ENCODE peak calls at places on chromosome 9, in six cellular contexts. I is suprapubic skin, L is bronchial epithelial cell, E is astrocyte, G is AG04450, M is transverse colon. Z is an unnamed sample. For H3K27me3, the result is how much of the 10 kb centered on the place peaks cover.

GRCh38 chr9:98573749-98574278 is 134.9 kb downstream of the GABBR2 start:
- DNase-seq in I (no peak), L (no peak), E (no peak), G (no peak), M (no peak), Z (no peak)

GRCh38 chr9:114000063-114000454 is 78.0 kb downstream of the AMBP start:
- DNase-seq in I (peak), L (no peak), E (no peak), G (no peak), M (no peak), Z (no peak)

GRCh38 chr9:28678097-28678496 is 1104.8 kb upstream of the C9orf72 start:
- DNase-seq in I (no peak), L (peak), E (no peak), G (no peak), M (no peak), Z (no peak)

GRCh38 chr9:70012569-70012968 is 31.1 kb upstream of the MAMDC2 start:
- DNase-seq in I (no peak), L (no peak), E (no peak), G (no peak), M (no peak), Z (no peak)

GRCh38 chr9:110048976-110049698 is 158.8 kb downstream of the C9orf152 start:
- DNase-seq in I (peak), L (peak), E (no peak), G (no peak), M (no peak), Z (no peak)

GRCh38 chr9:99197987-99198386 is 23.8 kb downstream of the ALG2 start:
- DNase-seq in I (no peak), L (no peak), E (no peak), G (no peak), M (no peak), Z (no peak)

GRCh38 chr9:25742241-25742640 is 64.0 kb upstream of the TUSC1 start:
- DNase-seq in I (no peak), L (peak), E (no peak), G (no peak), M (no peak), Z (no peak)

GRCh38 chr9:91211919-91212318 is 149.8 kb downstream of the AUH start:
- DNase-seq in I (no peak), L (no peak), E (no peak), G (no peak), M (no peak), Z (no peak)

GRCh38 chr9:114619205-114619758 is 8.2 kb downstream of the TMEM268 start:
- DNase-seq in I (no peak), L (peak), E (no peak), G (no peak), M (no peak), Z (no peak)

GRCh38 chr9:94928696-94929372 is 202.3 kb downstream of the AOPEP start:
- DNase-seq in I (no peak), L (no peak), E (peak), G (no peak), M (no peak), Z (no peak)

GRCh38 chr9:72213906-72214305 is 64.7 kb downstream of the GDA start:
- DNase-seq in I (no peak), L (no peak), E (no peak), G (no peak), M (no peak), Z (no peak)

GRCh38 chr9:129348890-129349570 is 171.0 kb upstream of the IER5L start:
- DNase-seq in I (no peak), L (no peak), E (no peak), G (no peak), M (no peak), Z (no peak)

GRCh38 chr9:90420211-90420610 is 222.4 kb downstream of the DIRAS2 start:
- DNase-seq in I (no peak), L (no peak), E (no peak), G (no peak), M (no peak), Z (no peak)

GRCh38 chr9:121930970-121931369 is 162.1 kb downstream of the TTLL11 start:
- DNase-seq in I (no peak), L (no peak), E (no peak), G (no peak), M (no peak), Z (no peak)

GRCh38 chr9:107190031-107190935 is 92.8 kb upstream of the RAD23B start:
- DNase-seq in I (no peak), L (peak), E (peak), G (peak), M (no peak), Z (peak)

GRCh38 chr9:36396985-36397384 is 3.1 kb downstream of the RNF38 start:
- DNase-seq in I (no peak), L (peak), E (no peak), G (no peak), M (no peak), Z (no peak)

GRCh38 chr9:125296843-125297372 is 35.3 kb downstream of the GAPVD1 start:
- DNase-seq in I (no peak), L (no peak), E (peak), G (no peak), M (no peak), Z (no peak)

GRCh38 chr9:101486693-101487442 is 46.8 kb upstream of the RNF20 start:
- DNase-seq in I (peak), L (peak), E (peak), G (no peak), M (peak), Z (no peak)

GRCh38 chr9:71646131-71646530 is 122.2 kb downstream of the CEMIP2 start:
- DNase-seq in I (no peak), L (no peak), E (no peak), G (no peak), M (no peak), Z (no peak)

DNA sequence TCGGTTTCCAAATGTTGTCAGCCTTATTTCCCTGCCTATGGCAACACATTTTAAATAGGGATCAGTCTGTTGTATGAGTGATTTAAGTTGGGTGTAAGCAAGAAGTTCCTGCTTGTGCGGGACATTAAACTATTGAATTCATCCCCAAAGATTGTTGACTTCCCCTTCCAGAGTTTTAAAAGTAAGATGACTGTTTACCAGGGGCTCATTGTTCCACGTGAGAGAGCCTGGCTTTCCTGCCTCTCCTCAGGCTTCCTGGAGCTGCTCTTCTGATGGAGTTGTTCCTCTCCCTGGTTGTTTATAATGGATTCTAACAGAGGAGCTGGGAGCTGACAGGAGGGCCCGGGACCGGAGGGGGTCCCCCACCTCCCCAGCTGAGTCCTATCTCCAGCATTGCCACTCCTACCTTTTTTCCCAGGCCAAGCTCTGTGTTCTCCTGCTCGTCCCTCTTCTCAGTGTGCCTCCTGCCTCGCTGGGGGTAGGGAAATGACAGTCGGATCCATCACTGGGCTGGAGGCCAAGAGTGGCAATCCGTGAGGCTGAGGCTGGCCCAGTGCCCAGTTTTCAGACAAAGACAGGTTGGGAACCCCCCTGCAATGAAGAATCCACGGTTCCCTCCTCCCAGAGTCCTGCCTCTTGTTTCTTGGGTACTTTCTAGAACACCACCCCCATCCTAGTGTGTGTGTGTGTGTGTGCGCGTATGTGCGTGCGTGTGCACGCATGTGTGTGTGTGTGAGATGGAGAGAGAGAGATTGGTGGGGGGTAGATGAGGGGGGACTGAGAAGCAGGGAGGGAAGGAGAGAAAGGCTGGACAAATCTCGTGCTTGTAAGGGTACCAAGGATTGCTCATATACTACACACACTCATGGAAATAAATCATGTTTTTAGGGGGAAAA is 123.6 kb upstream of the NFIB start:
- DNase-seq in I (no peak), L (no peak), E (no peak), G (no peak), M (no peak), Z (no peak)
- H3K27me3 ChIP-seq in I (under half), L (under half), E (under half), G (under half), M (under half), Z (under half)

DNA sequence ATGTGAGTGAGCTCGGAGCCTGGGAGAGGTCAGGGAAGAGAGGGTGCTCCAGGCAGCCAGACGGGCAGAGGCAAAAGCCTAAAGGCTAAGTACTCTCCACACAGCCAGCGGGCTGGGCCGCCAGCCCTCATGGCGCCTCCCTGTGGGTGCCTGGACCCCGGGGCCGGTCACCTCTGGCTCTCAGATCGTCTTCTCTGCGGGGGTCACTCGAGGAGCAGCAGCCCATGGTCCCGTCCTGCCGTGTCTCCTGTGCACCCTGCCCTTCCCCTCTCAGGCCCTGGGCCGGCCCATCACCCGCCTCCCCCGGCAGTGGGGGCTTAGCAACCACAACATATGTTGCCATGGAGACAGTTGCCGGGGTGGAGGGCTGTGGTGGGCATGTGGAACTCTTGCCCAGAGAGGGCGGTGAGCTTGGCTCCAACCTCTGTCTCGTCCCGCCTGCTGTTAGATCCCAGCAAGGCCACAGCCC is 4.2 kb downstream of the AK1 start:
- DNase-seq in I (peak), L (no peak), E (no peak), G (no peak), M (no peak), Z (no peak)
- H3K4me3 ChIP-seq in I (no peak), L (no peak), E (no peak), G (no peak), M (no peak), Z (no peak)

DNA sequence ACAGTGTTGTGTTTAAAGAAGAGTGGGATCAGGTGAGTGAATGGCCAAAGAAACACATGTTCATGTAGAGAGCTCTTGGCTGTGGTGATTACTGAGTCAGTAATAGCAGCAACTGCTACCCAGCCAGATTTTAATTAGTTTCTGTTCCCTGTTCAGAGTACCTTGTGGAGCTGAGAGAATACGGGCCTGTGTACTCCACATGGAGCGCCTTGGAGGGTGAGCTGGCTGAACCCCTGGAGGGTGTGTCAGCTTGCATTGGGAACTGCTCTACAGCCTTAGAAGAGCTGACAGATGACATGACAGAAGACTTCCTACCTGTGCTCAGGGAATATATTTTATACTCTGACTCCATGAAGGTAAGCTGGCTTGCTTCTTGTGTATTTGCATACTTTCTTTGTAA is 52.3 kb downstream of the SLC46A2 start:
- DNase-seq in I (no peak), L (no peak), E (no peak), G (no peak), M (peak), Z (no peak)
- TF ChIP-seq CTCF in I (no peak), L (no peak), E (no peak), G (no peak), M (no peak), Z (no peak)

GRCh38 chr9:130667117-130667430 is 2.7 kb downstream of the PRDM12 start:
- DNase-seq in I (no peak), L (no peak), E (no peak), G (no peak), M (no peak), Z (no peak)

GRCh38 chr9:130665431-130666392 is 1.3 kb downstream of the PRDM12 start:
- DNase-seq in I (no peak), L (no peak), E (no peak), G (no peak), M (no peak), Z (no peak)

GRCh38 chr9:130668196-130668595 is 3.8 kb downstream of the PRDM12 start:
- DNase-seq in I (no peak), L (no peak), E (no peak), G (no peak), M (no peak), Z (no peak)

GRCh38 chr9:130665029-130665430 is 636 bp downstream of the PRDM12 start:
- DNase-seq in I (no peak), L (no peak), E (no peak), G (no peak), M (no peak), Z (no peak)

DNA sequence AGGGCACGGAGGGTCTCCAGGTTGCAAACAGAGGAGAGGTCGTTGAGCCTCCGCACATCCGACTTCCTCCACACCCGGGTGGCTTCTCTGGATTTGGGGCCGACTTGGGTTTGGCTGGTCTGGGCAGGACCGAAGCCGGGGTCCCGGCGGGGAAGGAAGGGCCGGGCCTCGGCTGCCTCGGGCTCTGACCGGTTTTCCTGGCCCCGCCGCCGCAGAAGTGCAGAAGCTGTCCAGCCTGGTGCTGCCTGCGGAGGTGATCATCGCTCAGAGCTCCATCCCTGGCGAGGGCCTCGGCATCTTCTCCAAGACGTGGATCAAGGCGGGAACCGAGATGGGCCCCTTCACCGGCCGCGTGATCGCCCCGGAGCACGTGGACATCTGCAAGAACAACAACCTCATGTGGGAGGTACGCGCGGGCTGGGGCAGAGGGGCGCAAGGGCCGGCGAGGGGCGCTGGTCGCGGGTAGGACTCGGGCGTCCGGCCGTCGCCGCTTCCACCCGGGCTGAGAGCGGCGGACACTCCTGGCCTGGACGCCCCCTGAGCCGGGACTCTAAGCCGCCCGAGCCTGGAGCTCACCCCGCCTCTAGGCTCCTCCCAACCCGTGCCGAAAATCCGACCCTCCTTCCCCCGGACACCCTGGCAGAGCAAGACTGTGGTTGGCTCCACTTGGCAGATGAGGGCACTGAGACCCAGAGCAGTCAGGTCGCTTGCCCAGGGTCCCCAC is 2.2 kb downstream of the PRDM12 start:
- DNase-seq in I (no peak), L (no peak), E (no peak), G (no peak), M (no peak), Z (no peak)
- H3K27me3 ChIP-seq in I (half or more), L (half or more), E (half or more), G (half or more), M (half or more), Z (half or more)

GRCh38 chr9:134442486-134443168 is 116.4 kb downstream of the RXRA start:
- DNase-seq in I (no peak), L (no peak), E (no peak), G (no peak), M (no peak), Z (no peak)
- H3K4me3 ChIP-seq in I (no peak), L (no peak), E (no peak), G (no peak), M (no peak), Z (no peak)

DNA sequence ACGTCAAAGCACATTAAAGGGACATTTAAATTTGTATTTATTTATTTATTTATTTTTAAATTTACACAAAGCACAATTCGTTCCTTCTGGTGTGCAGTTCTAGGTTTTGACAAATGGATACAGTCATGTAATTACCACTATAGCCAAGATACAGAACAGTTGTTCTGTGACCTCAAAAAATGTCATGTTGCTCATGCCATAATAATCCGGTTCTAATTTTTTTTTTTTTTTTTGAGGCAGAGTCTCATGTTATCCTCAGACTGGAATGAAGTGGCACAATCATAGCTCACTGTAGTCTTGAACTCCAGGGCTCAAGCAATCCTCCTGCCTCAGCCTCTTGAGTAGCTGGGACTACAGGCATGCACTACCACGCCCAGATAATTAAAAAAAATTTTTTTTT is 7.8 kb downstream of the IGFBPL1 start:
- DNase-seq in I (no peak), L (no peak), E (no peak), G (no peak), M (no peak), Z (no peak)
- TF ChIP-seq CTCF in I (no peak), L (no peak), E (no peak), G (no peak), M (no peak), Z (no peak)